ENCODE peak calls at places on chromosome 22, in six cellular contexts. L, F, T, Q, B and C are unnamed samples.
A peak's percentile ranks its signal among the peaks of the same experiment; 100 is the strongest.

GRCh38 chr22:37759281-37759680 is 48.5 kb upstream of the GCAT start:
- DNase-seq in L (no peak), F (no peak), T (no peak), Q (no peak), B (no peak), C (no peak)

GRCh38 chr22:41976070-41976901 is 7.0 kb downstream of the SEPTIN3 start:
- DNase-seq in L (no peak), F (peak; percentile 72), T (peak; percentile 84), Q (no peak), B (no peak), C (no peak)

GRCh38 chr22:24730864-24731263 is 43.7 kb downstream of the PIWIL3 start:
- DNase-seq in L (no peak), F (no peak), T (no peak), Q (no peak), B (peak; percentile 49), C (no peak)

GRCh38 chr22:37742374-37743092 is 45.7 kb downstream of the TRIOBP start:
- DNase-seq in L (no peak), F (no peak), T (no peak), Q (no peak), B (no peak), C (peak; percentile 91)

GRCh38 chr22:35542157-35542971 is 1.7 kb downstream of the RASD2 start:
- DNase-seq in L (no peak), F (no peak), T (no peak), Q (no peak), B (no peak), C (no peak)

GRCh38 chr22:35170716-35171697 is 86.3 kb upstream of the HMGXB4 start:
- DNase-seq in L (no peak), F (peak; percentile 29), T (no peak), Q (no peak), B (no peak), C (no peak)

GRCh38 chr22:35995345-35995744 is 33.3 kb downstream of the RBFOX2 start:
- DNase-seq in L (no peak), F (no peak), T (no peak), Q (no peak), B (no peak), C (peak; percentile 70)

GRCh38 chr22:18048441-18048898 is 24.1 kb upstream of the MICAL3 start:
- DNase-seq in L (no peak), F (peak; percentile 35), T (no peak), Q (no peak), B (no peak), C (peak; percentile 57)

GRCh38 chr22:49551897-49552659 is 275.6 kb downstream of the BRD1 start:
- DNase-seq in L (no peak), F (no peak), T (no peak), Q (no peak), B (no peak), C (no peak)

GRCh38 chr22:37010174-37010573 is 9.1 kb downstream of the TST start:
- DNase-seq in L (no peak), F (no peak), T (no peak), Q (no peak), B (no peak), C (no peak)

DNA sequence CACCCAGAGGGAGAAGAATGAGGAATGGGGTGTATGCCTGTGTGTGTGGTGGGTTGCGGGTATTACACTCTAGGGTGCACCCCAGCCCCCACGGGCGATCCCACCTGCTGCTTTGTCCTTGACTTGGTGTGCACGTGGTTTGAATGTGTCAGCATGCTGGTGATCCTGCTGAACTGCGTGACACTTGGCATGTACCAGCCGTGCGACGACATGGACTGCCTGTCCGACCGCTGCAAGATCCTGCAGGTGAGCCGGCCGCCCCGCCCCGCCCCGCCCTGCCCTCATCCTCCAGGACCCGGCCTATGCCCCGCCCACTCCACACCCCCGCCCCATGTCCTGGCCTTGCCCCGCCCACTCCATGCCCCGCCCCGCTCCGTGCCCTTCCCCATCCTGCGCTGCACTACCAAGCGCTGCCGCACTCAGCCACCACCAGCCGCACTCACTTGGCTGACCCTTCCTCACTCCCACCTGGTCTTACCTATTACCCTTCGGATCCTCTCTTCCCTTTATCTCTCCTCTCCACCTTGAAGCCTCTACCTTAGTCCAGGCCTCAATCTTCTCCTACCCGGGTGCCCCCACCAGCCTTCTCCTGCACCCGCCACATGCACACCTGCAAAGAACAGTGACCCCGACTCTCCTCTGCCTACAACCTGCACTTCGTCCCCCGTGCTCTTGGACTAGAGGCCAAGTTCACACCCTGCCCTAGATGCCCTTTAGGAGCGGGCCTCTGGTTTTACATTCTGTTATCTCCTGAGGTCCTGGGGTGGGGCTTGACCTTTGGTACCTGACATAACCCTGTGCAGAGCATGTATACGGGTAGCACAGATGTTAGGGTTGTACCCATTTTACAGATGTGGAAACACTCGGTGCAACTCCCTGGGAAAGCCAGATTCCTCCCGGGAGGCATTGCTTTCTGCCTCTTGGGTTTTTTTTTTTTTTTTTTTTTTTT is 27.7 kb downstream of the CACNA1I start:
- DNase-seq in L (peak; percentile 40), F (peak; percentile 98), T (no peak), Q (no peak), B (no peak), C (no peak)
- TF ChIP-seq SMC3 in L (no peak), F (no peak), T (no peak), Q (no peak), B (no peak), C (no peak)

GRCh38 chr22:29871684-29872083 is 11.3 kb upstream of the MTMR3 start:
- DNase-seq in L (no peak), F (no peak), T (no peak), Q (no peak), B (peak; percentile 23), C (no peak)
- TF ChIP-seq SMC3 in L (no peak), F (no peak), T (no peak), Q (no peak), B (no peak), C (no peak)

GRCh38 chr22:32052259-32052658 is 9.2 kb downstream of the SLC5A1 start:
- DNase-seq in L (no peak), F (no peak), T (no peak), Q (no peak), B (no peak), C (no peak)
- TF ChIP-seq SMC3 in L (no peak), F (no peak), T (no peak), Q (no peak), B (no peak), C (no peak)

GRCh38 chr22:33401291-33401690 is 343.1 kb upstream of the SYN3 start:
- DNase-seq in L (peak; percentile 10), F (no peak), T (no peak), Q (no peak), B (no peak), C (peak; percentile 75)

GRCh38 chr22:33402325-33402724 is 344.1 kb upstream of the SYN3 start:
- DNase-seq in L (no peak), F (no peak), T (no peak), Q (no peak), B (peak; percentile 20), C (no peak)

GRCh38 chr22:33400061-33400840 is 342.1 kb upstream of the SYN3 start:
- DNase-seq in L (no peak), F (no peak), T (no peak), Q (no peak), B (no peak), C (no peak)

GRCh38 chr22:33397381-33397907 is 339.3 kb upstream of the SYN3 start:
- DNase-seq in L (no peak), F (no peak), T (no peak), Q (no peak), B (no peak), C (peak; percentile 1)

DNA sequence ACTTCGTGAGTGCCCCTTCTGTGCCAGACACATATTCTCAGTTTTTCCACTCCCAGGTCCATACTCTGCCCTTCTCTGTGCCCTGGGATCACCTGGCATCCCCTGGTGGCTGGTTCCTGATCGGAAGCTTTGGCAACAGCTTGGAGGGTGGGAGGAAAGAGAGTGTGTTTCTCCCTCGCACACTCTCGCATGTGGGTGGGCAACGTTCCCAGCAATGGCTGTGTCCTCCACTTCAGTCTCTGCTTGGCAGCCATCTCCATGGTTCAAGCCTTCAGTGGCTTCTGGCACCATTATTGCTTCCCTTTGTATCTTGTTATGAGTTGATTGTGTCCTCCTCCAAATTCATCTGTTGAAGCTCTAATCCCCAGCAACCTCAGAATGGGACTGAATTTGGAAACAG is 342.7 kb upstream of the SYN3 start:
- DNase-seq in L (no peak), F (no peak), T (no peak), Q (no peak), B (no peak), C (no peak)
- TF ChIP-seq SMC3 in L (no peak), F (no peak), T (no peak), Q (no peak), B (no peak), C (no peak)

GRCh38 chr22:22770881-22771280 is 116.7 kb upstream of the IGLL5 start:
- DNase-seq in L (no peak), F (no peak), T (no peak), Q (no peak), B (no peak), C (no peak)

GRCh38 chr22:22771696-22772377 is 115.8 kb upstream of the IGLL5 start:
- DNase-seq in L (no peak), F (no peak), T (no peak), Q (no peak), B (no peak), C (no peak)

GRCh38 chr22:22769434-22770279 is 118.0 kb upstream of the IGLL5 start:
- DNase-seq in L (no peak), F (no peak), T (no peak), Q (no peak), B (no peak), C (no peak)

GRCh38 chr22:22768885-22769284 is 118.7 kb upstream of the IGLL5 start:
- DNase-seq in L (no peak), F (no peak), T (no peak), Q (no peak), B (no peak), C (no peak)

DNA sequence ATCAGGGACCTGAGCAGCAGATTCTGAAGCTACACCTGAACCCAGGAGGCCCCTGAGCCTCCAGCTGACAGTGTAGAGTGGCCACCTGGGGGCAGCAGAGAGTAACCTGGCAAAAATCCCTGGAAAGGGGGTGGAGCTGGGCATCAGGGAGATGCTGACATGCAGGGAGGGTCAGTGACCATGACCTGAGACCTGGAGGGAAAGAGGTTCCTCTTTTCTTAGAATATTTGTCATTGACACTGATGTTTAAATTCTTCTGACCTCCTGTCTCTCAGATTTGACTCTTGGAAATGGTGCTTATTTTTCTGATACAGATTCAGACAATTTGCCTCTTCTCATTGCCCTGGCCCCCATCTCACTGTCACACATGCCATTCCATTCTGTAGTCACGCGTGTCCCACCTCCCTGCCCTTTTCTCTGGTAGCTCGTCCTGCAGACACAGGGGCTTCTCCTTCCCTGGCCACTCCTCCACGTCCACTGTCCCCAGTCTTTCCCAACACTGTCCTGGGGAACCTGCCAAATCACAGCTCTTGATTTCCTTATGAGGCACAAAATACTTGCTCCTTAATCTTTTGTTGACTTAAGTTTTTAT is 117.2 kb upstream of the IGLL5 start:
- DNase-seq in L (peak; percentile 30), F (peak; percentile 100), T (peak; percentile 66), Q (no peak), B (peak; percentile 30), C (no peak)
- TF ChIP-seq SMC3 in L (no peak), F (peak; percentile 99), T (peak; percentile 25), Q (no peak), B (peak; percentile 44), C (peak; percentile 33)

DNA sequence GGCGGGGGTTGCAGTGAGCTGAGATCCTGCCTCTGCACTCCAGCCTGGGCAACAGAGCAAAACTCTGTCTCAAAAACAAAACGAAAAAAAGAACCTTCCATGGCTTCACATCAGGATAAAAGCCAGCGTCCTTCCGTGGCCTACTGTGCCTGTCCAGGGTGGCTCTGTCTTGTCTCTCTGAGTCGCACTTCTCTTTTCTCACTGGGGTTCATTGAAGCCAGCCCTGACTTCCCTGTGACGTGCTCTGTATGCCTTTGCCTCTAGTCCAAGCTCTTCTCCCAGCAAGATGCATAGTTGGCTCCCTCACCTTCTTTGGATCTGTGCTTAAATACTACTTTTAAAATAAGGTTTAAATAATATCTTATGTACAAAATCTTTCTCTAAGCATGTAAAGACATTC is 11.6 kb downstream of the ATXN10 start:
- DNase-seq in L (no peak), F (no peak), T (no peak), Q (no peak), B (no peak), C (no peak)
- TF ChIP-seq SMC3 in L (no peak), F (no peak), T (no peak), Q (no peak), B (no peak), C (no peak)